ENCODE peak calls at places on chromosomes 16 and 17, in five cellular contexts. I, A, J, G and D are unnamed samples.

GRCh38 chr17:83160443-83161297 is 81.3 kb downstream of the METRNL start:
- DNase-seq in I (no peak), J (no peak), G (no peak), A (no peak), D (peak)

GRCh38 chr16:78098544-78099371 is 696 bp upstream of the WWOX start:
- DNase-seq in A (no peak), I (no peak), J (no peak), G (peak), D (no peak)

GRCh38 chr17:68763551-68763950 is 162.4 kb upstream of the FAM20A start:
- DNase-seq in G (no peak), I (no peak), J (no peak), A (no peak), D (no peak)

GRCh38 chr17:65041518-65041917 is 15.0 kb downstream of the GNA13 start:
- DNase-seq in I (no peak), G (no peak), A (no peak), J (no peak), D (no peak)

GRCh38 chr16:61587526-61587925 is 448.7 kb downstream of the CDH8 start:
- DNase-seq in A (no peak), G (no peak), J (no peak), I (no peak), D (no peak)

GRCh38 chr16:180101-180920 is at the start of gene HBQ1:
- DNase-seq in I (no peak), A (no peak), G (no peak), J (no peak), D (no peak)

GRCh38 chr16:12896562-12896961 is 4.8 kb upstream of the SHISA9 start:
- DNase-seq in J (no peak), A (no peak), I (no peak), G (peak), D (no peak)

GRCh38 chr16:89422527-89422904 is 67.8 kb downstream of the ANKRD11 start:
- DNase-seq in A (no peak), J (no peak), G (no peak), I (peak), D (no peak)

GRCh38 chr17:6639651-6640535 is 618 bp downstream of the KIAA0753 start:
- DNase-seq in J (no peak), G (peak), I (no peak), A (peak), D (peak)

GRCh38 chr17:27471321-27472269 is 15.3 kb downstream of the KSR1 start:
- DNase-seq in J (no peak), I (no peak), G (no peak), A (peak), D (no peak)

GRCh38 chr16:68179196-68179795 is 56.6 kb downstream of the ESRP2 start:
- DNase-seq in I (no peak), G (no peak), J (no peak), A (no peak), D (no peak)

GRCh38 chr17:6098466-6099180 is 28.4 kb downstream of the WSCD1 start:
- DNase-seq in I (no peak), A (no peak), G (no peak), J (no peak), D (no peak)

GRCh38 chr17:79788989-79789942 is 7.6 kb downstream of the CBX8 start:
- DNase-seq in J (no peak), A (no peak), I (no peak), G (no peak), D (no peak)

GRCh38 chr17:31559647-31560501 is 168.4 kb downstream of the RAB11FIP4 start:
- DNase-seq in I (no peak), J (no peak), G (no peak), A (no peak), D (no peak)

DNA sequence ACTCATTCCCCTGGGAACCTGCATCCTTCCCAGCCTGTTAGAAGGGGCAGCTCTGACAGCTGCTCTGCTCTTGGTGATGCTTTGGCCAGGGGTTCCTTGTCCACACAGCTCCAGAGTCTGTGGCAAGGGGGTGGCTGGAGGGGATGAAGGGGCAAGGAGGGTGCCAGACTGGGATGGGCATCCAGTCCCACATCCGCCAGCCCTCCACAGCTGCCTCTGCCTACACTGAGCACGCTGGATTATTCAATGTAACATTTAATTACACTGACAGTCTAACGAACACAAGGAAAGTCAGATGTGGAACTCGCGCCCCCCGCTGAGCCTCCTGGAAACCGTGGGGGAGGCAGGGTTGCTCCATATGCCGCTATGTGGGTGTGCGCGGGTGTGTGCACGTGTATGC is 101.1 kb downstream of the C16orf78 start:
- DNase-seq in A (peak), I (no peak), J (no peak), G (no peak), D (no peak)
- TF ChIP-seq CTCF in A (no peak), I (no peak), J (no peak), G (no peak), D (no peak)

GRCh38 chr17:21034350-21035235 is 8.2 kb downstream of the USP22 start:
- DNase-seq in A (no peak), G (no peak), J (no peak), I (no peak), D (no peak)

GRCh38 chr17:21037117-21037803 is 5.6 kb downstream of the USP22 start:
- DNase-seq in I (no peak), J (peak), A (no peak), G (no peak), D (no peak)

GRCh38 chr17:21039839-21040575 is 2.8 kb downstream of the USP22 start:
- DNase-seq in J (peak), I (no peak), G (peak), A (no peak), D (no peak)

GRCh38 chr17:21033350-21033749 is 9.5 kb downstream of the USP22 start:
- DNase-seq in A (no peak), G (peak), I (no peak), J (no peak), D (no peak)

GRCh38 chr17:21036361-21036881 is 6.4 kb downstream of the USP22 start:
- DNase-seq in I (no peak), J (no peak), A (no peak), G (peak), D (no peak)
- H3K4me3 ChIP-seq in I (peak), J (no peak), A (no peak), G (peak), D (no peak)

GRCh38 chr17:11240041-11240801 is 792 bp upstream of the SHISA6 start:
- DNase-seq in I (no peak), J (no peak), A (peak), G (no peak), D (peak)
- TF ChIP-seq CTCF in I (no peak), J (peak), A (no peak), G (no peak), D (no peak)

GRCh38 chr17:57782642-57783337 is 37.7 kb upstream of the CCDC182 start:
- DNase-seq in J (no peak), G (no peak), A (no peak), I (no peak), D (no peak)
- H3K4me3 ChIP-seq in J (no peak), G (no peak), A (no peak), I (peak), D (no peak)

GRCh38 chr16:10979717-10980601 is 35.6 kb downstream of the CLEC16A start:
- DNase-seq in J (peak), I (no peak), A (peak), G (no peak), D (no peak)
- TF ChIP-seq CTCF in J (no peak), I (no peak), A (no peak), G (no peak), D (no peak)

GRCh38 chr17:10787306-10788020 is 16.4 kb downstream of the TMEM238L start:
- DNase-seq in J (no peak), I (no peak), G (no peak), A (no peak), D (no peak)

GRCh38 chr17:10792156-10792555 is 11.7 kb downstream of the TMEM238L start:
- DNase-seq in I (no peak), A (peak), J (no peak), G (peak), D (no peak)

GRCh38 chr17:10793256-10793655 is 10.6 kb downstream of the TMEM238L start:
- DNase-seq in G (no peak), I (no peak), A (no peak), J (no peak), D (no peak)

GRCh38 chr17:10789694-10790271 is 14.1 kb downstream of the TMEM238L start:
- DNase-seq in J (no peak), G (no peak), A (no peak), I (no peak), D (peak)

DNA sequence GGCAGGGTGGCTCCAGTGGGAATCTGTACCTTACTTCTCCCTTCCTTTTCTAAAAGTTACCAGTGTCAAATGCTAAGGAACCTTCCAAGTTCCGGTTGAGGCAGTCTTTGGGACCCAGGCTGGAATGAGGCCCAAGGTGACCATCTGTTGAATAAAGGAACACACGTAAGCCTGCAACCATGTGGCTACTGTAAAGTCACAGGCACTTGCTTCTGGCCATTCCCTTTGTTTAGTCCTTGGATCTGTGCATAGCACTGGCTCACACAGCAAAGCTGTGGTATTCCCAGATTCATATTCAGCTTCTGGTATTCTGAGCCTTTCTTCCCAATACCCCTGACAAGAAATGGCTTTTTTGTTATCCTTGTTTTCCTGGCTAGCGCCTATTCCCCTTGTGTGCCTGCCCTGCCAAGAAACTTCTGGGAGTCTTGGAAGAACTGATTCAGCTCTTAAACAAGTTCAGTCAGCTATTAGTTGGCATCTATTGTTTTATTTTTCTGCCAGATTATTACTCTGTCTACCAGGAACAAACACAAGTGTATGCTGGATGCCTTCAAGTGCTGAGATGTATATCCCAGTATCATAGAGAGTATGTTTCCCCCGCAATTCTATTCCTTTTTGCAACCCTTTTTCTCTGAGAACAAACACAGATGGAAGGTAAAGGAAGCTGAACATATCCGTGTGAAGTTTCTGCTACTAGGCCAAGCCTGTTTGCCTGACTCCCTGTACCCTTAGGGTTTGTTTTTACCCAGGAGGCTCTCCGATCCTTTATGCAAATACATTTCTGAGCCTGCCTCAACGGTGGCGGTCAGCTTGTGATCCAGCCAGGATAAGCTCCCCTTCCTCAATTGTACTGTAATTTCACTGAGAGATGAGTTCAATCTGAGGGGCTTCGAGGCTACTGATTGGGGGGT is 13.2 kb downstream of the TMEM238L start:
- DNase-seq in G (no peak), J (peak), A (peak), I (no peak), D (no peak)
- H3K4me3 ChIP-seq in G (no peak), J (no peak), A (no peak), I (no peak), D (no peak)

GRCh38 chr16:1932050-1933028 is 10.7 kb downstream of the MSRB1 start:
- DNase-seq in A (peak), G (no peak), J (no peak), I (no peak), D (no peak)
- TF ChIP-seq CTCF in A (no peak), G (no peak), J (peak), I (no peak), D (no peak)